ENCODE peak calls at places on chromosomes 4 and X, in four cellular contexts. D is neuronal stem cell, K is smooth muscle cell of the brain vasculature, Q is psoas muscle. S is an unnamed sample.

GRCh38 chr4:168731006-168731636 is 234.3 kb downstream of the PALLD start:
- DNase-seq in D (no peak), Q (no peak), K (no peak), S (no peak)

GRCh38 chr4:18021470-18021719 is 160 bp downstream of the LCORL start:
- DNase-seq in Q (no peak), D (no peak), K (no peak), S (peak)

GRCh38 chr4:22824091-22824490 is 131.4 kb downstream of the GBA3 start:
- DNase-seq in D (no peak), K (no peak), Q (no peak), S (no peak)

GRCh38 chr4:2363951-2364653 is 54.3 kb downstream of the ZFYVE28 start:
- DNase-seq in D (no peak), K (no peak), Q (no peak), S (no peak)

GRCh38 chrX:119134466-119134865 is 6.9 kb upstream of the KIAA1210 start:
- DNase-seq in Q (no peak), K (no peak), D (no peak), S (no peak)

GRCh38 chr4:114941522-114941921 is 171.9 kb downstream of the NDST4 start:
- DNase-seq in K (no peak), D (no peak), Q (no peak), S (no peak)

GRCh38 chrX:80335062-80335830 is 85.0 kb upstream of the TENT5D start:
- DNase-seq in Q (peak), D (peak), K (no peak), S (no peak)

GRCh38 chr4:86848732-86849617 is at the start of gene SLC10A6:
- DNase-seq in D (no peak), K (no peak), Q (no peak), S (no peak)

GRCh38 chrX:24702362-24703184 is 8.9 kb downstream of the POLA1 start:
- DNase-seq in Q (no peak), K (no peak), D (no peak), S (no peak)

GRCh38 chr4:147057631-147057980 is 111.9 kb upstream of the TTC29 start:
- DNase-seq in K (peak), Q (no peak), D (no peak), S (no peak)

GRCh38 chr4:166675411-166675810 is 558.9 kb downstream of the SPOCK3 start:
- DNase-seq in K (no peak), Q (no peak), D (no peak), S (no peak)

GRCh38 chr4:143618811-143619210 is 81.7 kb downstream of the FREM3 start:
- DNase-seq in K (no peak), Q (no peak), D (no peak), S (no peak)

GRCh38 chr4:81084029-81084428 is 53.5 kb downstream of the BMP3 start:
- DNase-seq in D (no peak), K (no peak), Q (no peak), S (peak)

GRCh38 chr4:5758741-5759140 is 47.7 kb downstream of the EVC start:
- DNase-seq in D (no peak), K (no peak), Q (no peak), S (peak)

GRCh38 chrX:29043751-29044150 is 456.5 kb downstream of the IL1RAPL1 start:
- DNase-seq in D (no peak), K (no peak), Q (no peak), S (no peak)

GRCh38 chr4:44448548-44449443 is at the start of gene KCTD8:
- DNase-seq in Q (peak), D (peak), K (peak), S (peak)

GRCh38 chrX:82589410-82589809 is 918.7 kb upstream of the POU3F4 start:
- DNase-seq in D (no peak), K (no peak), Q (no peak), S (no peak)

GRCh38 chrX:39653656-39654055 is 444.1 kb downstream of the BCOR start:
- DNase-seq in K (no peak), D (no peak), Q (no peak), S (no peak)

GRCh38 chrX:132489256-132490085 is 633 bp upstream of the MBNL3 start:
- DNase-seq in Q (peak), K (no peak), D (peak), S (no peak)

GRCh38 chr4:101178731-101179130 is 168.6 kb downstream of the PPP3CA start:
- DNase-seq in Q (no peak), K (no peak), D (no peak), S (no peak)

GRCh38 chrX:100449696-100450606 is 39.9 kb upstream of the PCDH19 start:
- DNase-seq in K (no peak), D (no peak), Q (peak), S (no peak)

GRCh38 chrX:102765794-102766193 is 45.3 kb downstream of the GPRASP3 start:
- DNase-seq in Q (peak), D (no peak), K (no peak), S (peak)

GRCh38 chrX:39690541-39691415 is 407.0 kb downstream of the BCOR start:
- DNase-seq in D (no peak), Q (no peak), K (no peak), S (no peak)

GRCh38 chr4:79923290-79923689 is 149.7 kb downstream of the ANTXR2 start:
- DNase-seq in Q (no peak), K (no peak), D (no peak), S (no peak)

GRCh38 chr4:100082852-100083251 is 107.4 kb downstream of the DDIT4L start:
- DNase-seq in K (no peak), D (no peak), Q (no peak), S (no peak)

GRCh38 chr4:182277402-182277801 is 34.2 kb downstream of the TENM3 start:
- DNase-seq in K (no peak), Q (no peak), D (no peak), S (peak)

GRCh38 chr4:102478186-102478585 is 23.0 kb upstream of the NFKB1 start:
- DNase-seq in D (no peak), K (no peak), Q (no peak), S (no peak)